ENCODE peak calls at places on chromosomes 13 and 19, in ten cellular contexts. Z is NCI-H446 treated with DMSO at 0.1 percent for 48 hours, I is cardiac fibroblast, T is EL, C is neural progenitor cell, W is NCI-H187, L is GM12864, H is left colon, U is hypothalamus, D is EH. N is an unnamed sample.

GRCh38 chr19:33468361-33469170 is 53.0 kb downstream of the PEPD start:
- DNase-seq in Z (no peak), I (no peak), T (no peak), C (no peak), W (no peak), L (no peak), H (no peak), U (no peak), D (peak; percentile 6), N (peak; percentile 56)

GRCh38 chr19:29292146-29292545 is 79.2 kb upstream of the UQCRFS1 start:
- DNase-seq in Z (no peak), I (no peak), T (no peak), C (no peak), W (no peak), L (no peak), H (no peak), U (no peak), D (no peak), N (no peak)

GRCh38 chr13:40200273-40200978 is 466.0 kb downstream of the FOXO1 start:
- DNase-seq in Z (no peak), I (no peak), T (no peak), C (no peak), W (no peak), L (no peak), H (no peak), U (no peak), D (no peak), N (no peak)

GRCh38 chr19:3670258-3670795 is 29.9 kb downstream of the PIP5K1C start:
- DNase-seq in Z (no peak), I (peak; percentile 93), T (peak; percentile 95), C (peak; percentile 45), W (no peak), L (no peak), H (peak; percentile 36), U (no peak), D (peak; percentile 98), N (peak; percentile 84)

GRCh38 chr19:35327642-35328041 is 1.3 kb upstream of the CD22 start:
- DNase-seq in Z (no peak), I (no peak), T (no peak), C (peak; percentile 42), W (no peak), L (no peak), H (no peak), U (no peak), D (no peak), N (no peak)

GRCh38 chr13:79522583-79522982 is 41.6 kb downstream of the NDFIP2 start:
- DNase-seq in Z (no peak), I (peak; percentile 59), T (peak; percentile 53), C (no peak), W (no peak), L (peak; percentile 53), H (no peak), U (no peak), D (peak; percentile 62), N (peak; percentile 64)

GRCh38 chr13:98364648-98365047 is 187.6 kb upstream of the RNF113B start:
- DNase-seq in Z (no peak), I (no peak), T (no peak), C (no peak), W (no peak), L (no peak), H (no peak), U (no peak), D (no peak), N (no peak)

GRCh38 chr13:113647351-113648217 is 10.4 kb downstream of the ATP4B start:
- DNase-seq in Z (peak; percentile 47), I (peak; percentile 81), T (peak; percentile 39), C (no peak), W (peak; percentile 87), L (no peak), H (peak; percentile 96), U (peak; percentile 87), D (peak; percentile 31), N (no peak)

GRCh38 chr19:30567535-30568232 is 195.5 kb downstream of the ZNF536 start:
- DNase-seq in Z (no peak), I (no peak), T (no peak), C (no peak), W (no peak), L (no peak), H (no peak), U (no peak), D (no peak), N (no peak)

GRCh38 chr13:77113496-77113895 is 86.5 kb upstream of the FBXL3 start:
- DNase-seq in Z (no peak), I (no peak), T (peak; percentile 12), C (no peak), W (no peak), L (no peak), H (no peak), U (no peak), D (peak; percentile 17), N (no peak)

GRCh38 chr13:23871616-23872220 is 17.5 kb downstream of the MIPEP start:
- DNase-seq in Z (peak; percentile 10), I (peak; percentile 69), T (peak; percentile 32), C (peak; percentile 12), W (no peak), L (no peak), H (no peak), U (no peak), D (peak; percentile 56), N (peak; percentile 59)

GRCh38 chr19:48926909-48927308 is 6.6 kb upstream of the DHDH start:
- DNase-seq in Z (no peak), I (peak; percentile 98), T (peak; percentile 95), C (no peak), W (no peak), L (no peak), H (no peak), U (peak; percentile 5), D (peak; percentile 97), N (peak; percentile 99)

GRCh38 chr19:46134527-46134926 is 10.0 kb upstream of the IGFL3 start:
- DNase-seq in Z (no peak), I (peak; percentile 13), T (no peak), C (no peak), W (no peak), L (no peak), H (no peak), U (no peak), D (no peak), N (peak; percentile 65)

GRCh38 chr13:67048084-67048792 is 181.9 kb downstream of the PCDH9 start:
- DNase-seq in Z (no peak), I (peak; percentile 93), T (peak; percentile 24), C (peak; percentile 4), W (no peak), L (no peak), H (no peak), U (no peak), D (peak; percentile 23), N (peak; percentile 93)

GRCh38 chr13:19794552-19795143 is 11.9 kb upstream of the PSPC1 start:
- DNase-seq in Z (no peak), I (no peak), T (no peak), C (no peak), W (no peak), L (no peak), H (no peak), U (no peak), D (no peak), N (no peak)

GRCh38 chr19:33948651-33949335 is 152.1 kb downstream of the KCTD15 start:
- DNase-seq in Z (no peak), I (no peak), T (no peak), C (no peak), W (no peak), L (no peak), H (no peak), U (no peak), D (no peak), N (no peak)

GRCh38 chr19:35592226-35592625 is 6.3 kb downstream of the PMIS2 start:
- DNase-seq in Z (no peak), I (peak; percentile 70), T (peak; percentile 29), C (peak; percentile 76), W (no peak), L (peak; percentile 31), H (no peak), U (no peak), D (peak; percentile 45), N (peak; percentile 37)

GRCh38 chr19:13095934-13096890 is 6.4 kb downstream of the LYL1 start:
- DNase-seq in Z (no peak), I (no peak), T (no peak), C (peak; percentile 90), W (no peak), L (no peak), H (peak; percentile 38), U (no peak), D (no peak), N (no peak)

GRCh38 chr19:10269333-10270179 is 1.4 kb upstream of the ICAM1 start:
- DNase-seq in Z (peak; percentile 12), I (peak; percentile 85), T (peak; percentile 78), C (peak; percentile 87), W (no peak), L (no peak), H (peak; percentile 90), U (peak; percentile 67), D (peak; percentile 76), N (peak; percentile 65)

GRCh38 chr19:4977299-4978174 is 8.6 kb downstream of the KDM4B start:
- DNase-seq in Z (peak; percentile 67), I (peak; percentile 92), T (peak; percentile 95), C (no peak), W (no peak), L (no peak), H (no peak), U (no peak), D (peak; percentile 97), N (peak; percentile 95)

GRCh38 chr13:28492527-28493367 is 2.2 kb downstream of the FLT1 start:
- DNase-seq in Z (no peak), I (no peak), T (peak; percentile 79), C (peak; percentile 46), W (no peak), L (no peak), H (no peak), U (no peak), D (peak; percentile 80), N (no peak)

GRCh38 chr19:1490020-1490310 is 185 bp downstream of the PCSK4 start:
- DNase-seq in Z (no peak), I (no peak), T (no peak), C (no peak), W (no peak), L (no peak), H (no peak), U (no peak), D (no peak), N (no peak)

GRCh38 chr13:93559718-93560117 is 333.1 kb downstream of the GPC6 start:
- DNase-seq in Z (peak; percentile 18), I (peak; percentile 61), T (peak; percentile 69), C (no peak), W (no peak), L (no peak), H (no peak), U (no peak), D (peak; percentile 11), N (peak; percentile 84)

GRCh38 chr19:50331187-50332013 is 2.2 kb upstream of the KCNC3 start:
- DNase-seq in Z (no peak), I (no peak), T (no peak), C (peak; percentile 64), W (no peak), L (no peak), H (no peak), U (no peak), D (no peak), N (no peak)

GRCh38 chr13:33186851-33187250 is 98.7 kb downstream of the STARD13 start:
- DNase-seq in Z (no peak), I (peak; percentile 70), T (peak; percentile 78), C (no peak), W (no peak), L (no peak), H (no peak), U (no peak), D (peak; percentile 78), N (peak; percentile 89)

GRCh38 chr13:37701972-37702371 is 103.4 kb upstream of the POSTN start:
- DNase-seq in Z (no peak), I (peak; percentile 94), T (peak; percentile 98), C (no peak), W (no peak), L (no peak), H (no peak), U (no peak), D (peak; percentile 99), N (peak; percentile 99)

GRCh38 chr13:110942248-110942981 is 27.5 kb upstream of the ANKRD10 start:
- DNase-seq in Z (no peak), I (no peak), T (peak; percentile 32), C (no peak), W (no peak), L (peak; percentile 30), H (no peak), U (no peak), D (no peak), N (peak; percentile 44)

GRCh38 chr13:46184277-46184699 is 2.3 kb upstream of the LCP1 start:
- DNase-seq in Z (no peak), I (peak; percentile 6), T (peak; percentile 19), C (peak; percentile 66), W (no peak), L (peak; percentile 73), H (peak; percentile 68), U (no peak), D (peak; percentile 2), N (no peak)

N was measured in IMR-90.